ENCODE peak calls at places on chromosomes 4 and X, in nine cellular contexts. C, Z, T, X, M, J, H, V and W are unnamed samples.

GRCh38 chr4:47465008-47465407 is 1.5 kb upstream of the COMMD8 start:
- DNase-seq in C (no peak), Z (no peak), T (no peak), X (no peak), M (no peak), J (no peak), H (no peak), V (no peak), W (no peak)

GRCh38 chr4:76515975-76516853 is 81.2 kb downstream of the SHROOM3 start:
- DNase-seq in C (no peak), Z (no peak), T (no peak), X (no peak), M (no peak), J (no peak), H (no peak), V (no peak), W (peak)

GRCh38 chrX:14529288-14529989 is at the start of gene GLRA2:
- DNase-seq in C (peak), Z (no peak), T (no peak), X (no peak), M (no peak), J (no peak), H (no peak), V (no peak), W (peak)

GRCh38 chrX:138157850-138158249 is 553.7 kb downstream of the FGF13 start:
- DNase-seq in C (no peak), Z (no peak), T (no peak), X (no peak), M (no peak), J (no peak), H (no peak), V (no peak), W (no peak)

GRCh38 chr4:25258980-25259578 is 25.2 kb downstream of the PI4K2B start:
- DNase-seq in C (no peak), Z (no peak), T (no peak), X (no peak), M (no peak), J (no peak), H (peak), V (no peak), W (peak)

GRCh38 chrX:3712870-3713224 is 602 bp downstream of the PRKX start:
- DNase-seq in C (no peak), Z (no peak), T (no peak), X (no peak), M (no peak), J (no peak), H (no peak), V (no peak), W (no peak)

GRCh38 chrX:26203556-26203955 is 11.3 kb downstream of the MAGEB6 start:
- DNase-seq in C (no peak), Z (no peak), T (no peak), X (no peak), M (no peak), J (no peak), H (no peak), V (no peak), W (no peak)

GRCh38 chrX:24259544-24260240 is 54.2 kb downstream of the SUPT20HL2 start:
- DNase-seq in C (peak), Z (peak), T (no peak), X (peak), M (peak), J (peak), H (no peak), V (peak), W (peak)

GRCh38 chr4:1357356-1358248 is 10.6 kb downstream of the UVSSA start:
- DNase-seq in C (no peak), Z (no peak), T (no peak), X (no peak), M (no peak), J (no peak), H (no peak), V (no peak), W (no peak)

GRCh38 chrX:64456828-64457227 is 61.6 kb upstream of the MTMR8 start:
- DNase-seq in C (no peak), Z (no peak), T (no peak), X (no peak), M (no peak), J (no peak), H (no peak), V (no peak), W (no peak)

GRCh38 chr4:73606465-73606974 is 13.7 kb downstream of the RASSF6 start:
- DNase-seq in C (no peak), Z (peak), T (peak), X (no peak), M (peak), J (peak), H (no peak), V (no peak), W (no peak)

GRCh38 chr4:166657261-166657660 is 577.0 kb downstream of the SPOCK3 start:
- DNase-seq in C (peak), Z (no peak), T (no peak), X (no peak), M (no peak), J (no peak), H (no peak), V (peak), W (no peak)

GRCh38 chr4:140037353-140038030 is 116.5 kb downstream of the MAML3 start:
- DNase-seq in C (no peak), Z (no peak), T (no peak), X (no peak), M (no peak), J (no peak), H (peak), V (peak), W (peak)

GRCh38 chr4:105709081-105709450 is 482 bp downstream of the GSTCD start:
- DNase-seq in C (peak), Z (no peak), T (no peak), X (no peak), M (no peak), J (peak), H (peak), V (no peak), W (peak)

GRCh38 chrX:37921758-37922157 is 74.4 kb upstream of the DYNLT3 start:
- DNase-seq in C (no peak), Z (no peak), T (no peak), X (no peak), M (no peak), J (no peak), H (peak), V (peak), W (peak)

GRCh38 chrX:66632473-66632872 is 6.4 kb downstream of the EDA2R start:
- DNase-seq in C (no peak), Z (no peak), T (no peak), X (no peak), M (no peak), J (no peak), H (no peak), V (peak), W (peak)

GRCh38 chr4:168076989-168077725 is 15.2 kb upstream of the ANXA10 start:
- DNase-seq in C (peak), Z (no peak), T (no peak), X (peak), M (peak), J (peak), H (peak), V (peak), W (peak)

GRCh38 chrX:119790977-119791436 is 423 bp downstream of the RPL39 start:
- DNase-seq in C (peak), Z (peak), T (no peak), X (no peak), M (no peak), J (peak), H (no peak), V (no peak), W (peak)

GRCh38 chrX:81174286-81174685 is 27.4 kb downstream of the HMGN5 start:
- DNase-seq in C (peak), Z (no peak), T (no peak), X (no peak), M (no peak), J (no peak), H (no peak), V (peak), W (peak)

GRCh38 chr4:6916587-6917444 is 7.2 kb downstream of the TBC1D14 start:
- DNase-seq in C (no peak), Z (no peak), T (no peak), X (no peak), M (no peak), J (no peak), H (no peak), V (no peak), W (peak)

GRCh38 chrX:47743504-47743903 is 84.5 kb upstream of the UXT start:
- DNase-seq in C (no peak), Z (no peak), T (no peak), X (no peak), M (no peak), J (no peak), H (no peak), V (no peak), W (peak)

GRCh38 chr4:152369203-152369902 is 166.5 kb downstream of the FBXW7 start:
- DNase-seq in C (peak), Z (no peak), T (no peak), X (no peak), M (no peak), J (no peak), H (no peak), V (no peak), W (no peak)

GRCh38 chrX:143994206-143994605 is 110.3 kb downstream of the UBE2NL start:
- DNase-seq in C (no peak), Z (no peak), T (no peak), X (no peak), M (no peak), J (no peak), H (no peak), V (no peak), W (peak)

GRCh38 chr4:54228064-54228527 is 997 bp upstream of the PDGFRA start:
- DNase-seq in C (peak), Z (no peak), T (no peak), X (peak), M (peak), J (no peak), H (no peak), V (peak), W (peak)

GRCh38 chr4:4752576-4753401 is 106.7 kb upstream of the MSX1 start:
- DNase-seq in C (no peak), Z (no peak), T (no peak), X (no peak), M (no peak), J (no peak), H (no peak), V (no peak), W (no peak)

GRCh38 chrX:79366888-79367749 is at the start of gene ITM2A:
- DNase-seq in C (peak), Z (no peak), T (no peak), X (peak), M (no peak), J (no peak), H (no peak), V (no peak), W (peak)